ENCODE peak calls at places on chromosomes 4 and X, in seven cellular contexts. P is breast epithelium; E is colonic mucosa; S is esophagus squamous epithelium; W is neural crest cell; H is CD4-positive, alpha-beta T cell; X is GM13977. U is an unnamed sample.

GRCh38 chrX:110156167-110156754 is 153.3 kb downstream of the TMEM164 start:
- DNase-seq in W (no peak), S (no peak), H (no peak), E (no peak), P (no peak), X (no peak), U (no peak)

GRCh38 chrX:39320165-39320564 is 518.9 kb downstream of the MID1IP1 start:
- DNase-seq in H (no peak), X (no peak), W (no peak), P (no peak), S (no peak), E (no peak), U (no peak)

GRCh38 chr4:11889099-11889498 is 460.4 kb upstream of the HS3ST1 start:
- DNase-seq in H (no peak), S (no peak), X (no peak), W (no peak), E (no peak), P (no peak), U (no peak)

GRCh38 chr4:147360301-147360700 is 120.6 kb upstream of the EDNRA start:
- DNase-seq in P (no peak), W (no peak), X (no peak), E (no peak), S (no peak), H (no peak), U (no peak)

GRCh38 chr4:20337261-20337664 is 85.6 kb downstream of the SLIT2 start:
- DNase-seq in E (no peak), S (no peak), P (no peak), X (no peak), H (no peak), W (no peak), U (no peak)

GRCh38 chr4:4227510-4228355 is 1.0 kb upstream of the OTOP1 start:
- DNase-seq in W (no peak), S (no peak), X (no peak), P (no peak), E (no peak), H (no peak), U (no peak)

GRCh38 chr4:54484361-54484760 is 173.4 kb upstream of the KIT start:
- DNase-seq in P (no peak), S (no peak), H (no peak), X (no peak), E (no peak), W (no peak), U (no peak)

GRCh38 chr4:185541251-185541671 is 6.0 kb upstream of the PDLIM3 start:
- DNase-seq in W (no peak), X (no peak), S (no peak), H (no peak), P (peak), E (peak), U (no peak)

GRCh38 chr4:128061566-128062536 is 739 bp downstream of the LARP1B start:
- DNase-seq in E (peak), S (no peak), P (peak), W (peak), H (peak), X (peak), U (peak)

GRCh38 chr4:158796370-158797140 is 27.7 kb downstream of the FNIP2 start:
- DNase-seq in E (no peak), W (no peak), P (no peak), S (no peak), X (no peak), H (no peak), U (no peak)

GRCh38 chr4:151356510-151356909 is 31.1 kb upstream of the SH3D19 start:
- DNase-seq in E (no peak), S (no peak), P (no peak), H (no peak), W (no peak), X (no peak), U (no peak)

GRCh38 chr4:73661646-73662119 is 41.4 kb upstream of the RASSF6 start:
- DNase-seq in H (no peak), W (no peak), X (no peak), E (no peak), P (no peak), S (no peak), U (no peak)

GRCh38 chr4:85722806-85723205 is 247.9 kb downstream of the ARHGAP24 start:
- DNase-seq in P (no peak), W (no peak), H (no peak), E (no peak), S (no peak), X (no peak), U (no peak)

GRCh38 chr4:104693601-104694201 is 199.0 kb upstream of the CXXC4 start:
- DNase-seq in H (no peak), E (no peak), P (no peak), S (no peak), X (no peak), W (no peak), U (no peak)

GRCh38 chrX:154021131-154021611 is 1.5 kb upstream of the IRAK1 start:
- DNase-seq in E (no peak), S (no peak), P (no peak), W (no peak), X (no peak), H (no peak), U (no peak)

GRCh38 chrX:108945883-108946523 is 209.6 kb upstream of the IRS4 start:
- DNase-seq in P (no peak), X (no peak), W (no peak), E (no peak), S (no peak), H (no peak), U (no peak)

GRCh38 chr4:161581262-161581661 is 582.5 kb downstream of the FSTL5 start:
- DNase-seq in S (no peak), E (no peak), P (no peak), H (no peak), X (no peak), W (no peak), U (no peak)

GRCh38 chr4:71162386-71162785 is 168.9 kb downstream of the DCK start:
- DNase-seq in H (no peak), W (no peak), S (no peak), E (no peak), X (no peak), P (no peak), U (no peak)

GRCh38 chrX:26788402-26788998 is 572.5 kb downstream of the MAGEB5 start:
- DNase-seq in P (no peak), E (no peak), S (no peak), W (no peak), X (no peak), H (no peak), U (no peak)

GRCh38 chr4:169640261-169640880 is 20.0 kb downstream of the CLCN3 start:
- DNase-seq in E (no peak), H (no peak), S (no peak), W (no peak), X (no peak), P (no peak), U (no peak)

GRCh38 chr4:25174674-25175073 is 14.4 kb upstream of the SEPSECS start:
- DNase-seq in H (no peak), W (no peak), P (no peak), S (no peak), X (no peak), E (no peak), U (no peak)

GRCh38 chr4:6526696-6527095 is 48.3 kb upstream of the MAN2B2 start:
- DNase-seq in H (no peak), P (no peak), X (no peak), E (no peak), W (no peak), S (no peak), U (no peak)

GRCh38 chr4:6524436-6524835 is 50.6 kb upstream of the MAN2B2 start:
- DNase-seq in P (no peak), H (no peak), W (no peak), X (no peak), E (no peak), S (no peak), U (no peak)

GRCh38 chr4:6527259-6527658 is 47.7 kb upstream of the MAN2B2 start:
- DNase-seq in S (no peak), W (no peak), X (no peak), H (no peak), P (no peak), E (no peak), U (no peak)

GRCh38 chr4:6525474-6525873 is 49.5 kb upstream of the MAN2B2 start:
- DNase-seq in W (no peak), X (no peak), P (no peak), H (no peak), S (no peak), E (no peak), U (no peak)

DNA sequence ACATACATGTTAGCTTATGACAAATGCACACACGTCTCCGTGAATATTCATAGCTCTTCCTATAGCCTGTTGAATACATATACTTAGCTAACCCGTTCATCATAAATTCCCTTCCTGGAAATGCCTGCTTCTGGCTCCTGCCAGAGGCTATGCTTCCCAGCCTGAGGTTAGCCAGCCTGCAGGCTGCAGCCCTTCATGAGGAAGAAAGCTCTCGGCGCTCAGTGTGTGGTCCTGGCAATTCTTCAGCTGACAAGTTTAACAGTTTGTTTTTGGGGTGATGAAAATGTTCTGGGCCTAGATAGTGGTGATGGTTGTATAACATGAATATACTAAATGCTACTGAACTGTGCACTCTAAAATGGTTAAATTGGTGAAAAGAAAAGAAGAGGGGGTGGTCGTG is 48.8 kb upstream of the MAN2B2 start:
- DNase-seq in S (no peak), W (no peak), X (no peak), H (no peak), P (no peak), E (no peak), U (no peak)
- TF ChIP-seq CTCF in S (no peak), W (no peak), X (no peak), H (no peak), P (no peak), E (no peak), U (no peak)

GRCh38 chr4:93710847-93711430 is 117.6 kb upstream of the ATOH1 start:
- DNase-seq in S (no peak), P (no peak), H (no peak), E (no peak), W (no peak), X (no peak), U (no peak)

GRCh38 chr4:93710101-93710846 is 118.3 kb upstream of the ATOH1 start:
- DNase-seq in S (no peak), W (no peak), X (no peak), H (no peak), E (peak), P (no peak), U (no peak)
- TF ChIP-seq CTCF in S (peak), W (peak), X (peak), H (no peak), E (no peak), P (peak), U (no peak)

GRCh38 chr4:145482209-145483021 is 762 bp downstream of the SMAD1 start:
- DNase-seq in W (peak), E (peak), H (no peak), P (peak), S (no peak), X (peak), U (no peak)
- TF ChIP-seq CTCF in W (no peak), E (no peak), H (no peak), P (no peak), S (no peak), X (no peak), U (no peak)

GRCh38 chrX:111823068-111823467 is 52.9 kb upstream of the TRPC5OS start:
- DNase-seq in P (no peak), S (no peak), H (no peak), E (no peak), X (peak), W (peak), U (no peak)
- TF ChIP-seq CTCF in P (no peak), S (no peak), H (no peak), E (no peak), X (peak), W (peak), U (no peak)

GRCh38 chrX:46814966-46815365 is 21.9 kb upstream of the RP2 start:
- DNase-seq in P (no peak), S (no peak), E (no peak), W (no peak), X (no peak), H (no peak), U (no peak)

GRCh38 chrX:46819136-46819535 is 17.7 kb upstream of the RP2 start:
- DNase-seq in W (no peak), P (no peak), S (no peak), H (no peak), E (no peak), X (no peak), U (no peak)

DNA sequence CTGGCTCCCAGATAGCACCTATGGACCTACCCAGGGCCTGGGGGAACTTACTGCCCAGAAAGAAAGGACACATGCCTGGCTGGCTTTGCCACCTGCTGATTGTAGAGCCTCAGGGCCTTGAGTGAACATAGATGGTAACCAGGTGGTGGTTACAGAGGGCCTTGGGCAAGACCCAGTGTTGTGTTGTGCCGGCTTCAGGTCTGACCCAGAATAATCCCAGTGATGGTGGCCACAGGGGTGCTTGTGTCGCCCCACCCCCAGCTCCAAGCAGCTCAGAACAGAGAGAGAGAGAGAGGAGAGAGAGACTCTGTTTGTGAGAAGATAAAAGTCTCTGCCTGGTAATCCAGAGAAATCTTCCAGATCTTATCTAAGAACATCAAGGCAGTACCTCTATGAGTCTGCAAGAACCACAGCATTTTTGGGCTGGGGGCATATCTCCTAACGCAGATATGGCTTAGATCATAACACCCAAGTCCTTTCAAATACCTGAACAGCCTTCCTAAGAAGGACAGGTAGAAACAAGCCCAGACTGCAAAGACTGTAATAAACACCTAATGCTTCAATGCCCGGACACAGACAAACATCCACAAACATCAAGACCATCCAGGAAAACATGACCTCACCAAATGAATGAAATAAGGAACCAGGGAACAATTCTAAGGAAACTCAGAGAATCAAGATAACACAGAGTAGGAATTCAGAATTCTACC is 16.3 kb upstream of the RP2 start:
- DNase-seq in W (no peak), P (no peak), H (no peak), S (no peak), E (no peak), X (no peak), U (no peak)
- TF ChIP-seq CTCF in W (no peak), P (no peak), H (no peak), S (no peak), E (no peak), X (no peak), U (no peak)

GRCh38 chr4:98749206-98749605 is 90.8 kb upstream of the TSPAN5 start:
- DNase-seq in W (no peak), H (no peak), E (no peak), S (no peak), X (no peak), P (no peak), U (no peak)

GRCh38 chr4:98746936-98747658 is 88.7 kb upstream of the TSPAN5 start:
- DNase-seq in H (no peak), E (peak), W (no peak), P (no peak), S (no peak), X (no peak), U (no peak)

GRCh38 chr4:98747659-98748091 is 89.3 kb upstream of the TSPAN5 start:
- DNase-seq in P (no peak), E (peak), S (no peak), W (no peak), H (no peak), X (no peak), U (no peak)

GRCh38 chr4:98746530-98746929 is 88.1 kb upstream of the TSPAN5 start:
- DNase-seq in P (no peak), X (no peak), E (peak), W (no peak), S (no peak), H (no peak), U (no peak)

GRCh38 chr4:98748609-98749008 is 90.2 kb upstream of the TSPAN5 start:
- DNase-seq in P (no peak), H (no peak), W (no peak), E (no peak), S (no peak), X (no peak), U (no peak)
- TF ChIP-seq CTCF in P (no peak), H (no peak), W (no peak), E (no peak), S (no peak), X (no peak), U (no peak)

DNA sequence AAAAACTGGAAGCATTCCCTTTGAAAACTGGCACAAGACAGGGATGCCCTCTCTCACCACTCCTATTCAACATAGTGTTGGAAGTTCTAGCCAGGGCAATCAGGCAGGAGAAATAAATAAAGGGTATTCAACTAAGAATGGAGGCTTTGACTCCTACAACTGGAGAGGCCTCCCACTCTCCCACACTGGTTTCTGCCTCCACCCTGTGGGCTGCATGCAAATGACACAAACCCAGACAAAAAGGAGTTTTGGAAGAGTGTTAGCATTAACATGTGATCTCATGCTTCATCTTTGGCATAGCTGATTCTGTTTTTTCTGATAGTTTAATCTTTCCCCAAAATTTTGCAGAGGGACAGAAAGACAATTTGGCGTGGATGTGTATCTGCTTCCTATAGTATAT is 80.8 kb upstream of the IQCM start:
- DNase-seq in H (no peak), P (no peak), W (no peak), S (no peak), X (no peak), E (no peak), U (no peak)
- TF ChIP-seq CTCF in H (no peak), P (no peak), W (peak), S (peak), X (peak), E (peak), U (no peak)

DNA sequence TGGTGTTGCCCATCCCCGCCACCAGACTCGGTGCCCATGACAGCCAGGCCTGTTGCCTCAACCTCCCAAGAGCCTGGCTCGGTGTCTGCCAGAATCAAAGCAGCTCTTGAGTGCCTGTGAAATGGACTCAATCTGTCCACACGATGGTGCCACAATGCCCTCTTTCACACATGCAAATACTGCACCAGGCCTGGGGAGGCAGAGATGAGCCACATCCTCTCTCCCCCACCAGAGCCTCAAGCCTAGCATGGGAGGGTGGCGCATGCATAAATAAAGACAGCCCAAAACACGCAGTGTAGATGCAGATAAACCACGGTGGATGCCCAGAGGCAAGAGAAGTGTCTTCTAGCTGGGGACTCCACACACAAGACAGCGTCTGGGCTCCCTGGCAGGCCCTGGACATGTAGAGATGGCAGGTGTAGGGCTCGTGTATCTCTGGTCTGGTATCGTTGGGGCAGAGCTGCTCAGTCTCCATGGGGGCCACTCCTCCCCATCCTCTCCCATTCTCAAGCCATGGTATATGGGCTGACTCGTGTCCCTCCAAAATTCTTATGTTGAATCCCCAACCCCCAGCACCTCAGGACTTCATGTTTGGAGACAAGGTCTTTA is 65.6 kb downstream of the JAKMIP1 start:
- DNase-seq in X (peak), P (no peak), W (no peak), H (peak), E (no peak), S (no peak), U (no peak)
- TF ChIP-seq CTCF in X (peak), P (no peak), W (no peak), H (no peak), E (no peak), S (no peak), U (no peak)

DNA sequence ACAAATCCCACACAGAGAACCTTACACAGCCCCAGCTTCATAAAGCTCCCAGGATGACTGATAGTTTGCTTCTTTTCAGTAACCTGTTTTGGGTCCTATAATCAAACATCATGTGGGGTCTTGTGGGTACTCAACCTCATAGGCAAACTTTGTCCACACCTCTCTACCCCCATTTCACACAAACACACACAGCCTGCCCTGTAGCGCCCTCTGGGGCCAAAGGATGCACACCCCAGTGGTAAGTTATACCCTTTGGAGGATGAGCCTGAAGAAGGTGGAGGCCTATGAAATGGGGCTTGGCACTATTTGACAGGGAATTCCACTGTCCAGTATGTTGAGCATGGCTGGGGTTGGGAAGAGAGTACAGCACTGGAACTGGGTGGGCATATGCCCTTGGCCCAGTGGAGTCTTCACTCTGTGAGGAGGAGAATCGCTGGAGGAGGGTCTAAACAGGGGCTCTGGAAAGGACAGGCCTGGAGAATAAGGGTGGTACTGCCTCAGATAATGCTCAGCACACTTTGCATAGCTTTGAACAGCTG is 30.5 kb upstream of the COL25A1 start:
- DNase-seq in W (no peak), X (no peak), H (no peak), E (no peak), P (no peak), S (no peak), U (no peak)
- TF ChIP-seq CTCF in W (no peak), X (peak), H (no peak), E (no peak), P (no peak), S (no peak), U (no peak)